ENCODE peak calls at places on chromosomes 1 and 21, in four cellular contexts. W, Z, F and U are unnamed samples.

GRCh38 chr1:29688477-29689365 is 452.4 kb downstream of the PTPRU start:
- DNase-seq in W (no peak), Z (no peak), F (no peak), U (peak)

GRCh38 chr1:20301463-20302092 is 10.9 kb downstream of the VWA5B1 start:
- DNase-seq in W (no peak), Z (no peak), F (no peak), U (no peak)

GRCh38 chr21:39518845-39519205 is 67.1 kb downstream of the SH3BGR start:
- DNase-seq in W (no peak), Z (no peak), F (no peak), U (no peak)

GRCh38 chr21:32666258-32666657 is 54.1 kb upstream of the CFAP298 start:
- DNase-seq in W (no peak), Z (no peak), F (no peak), U (no peak)

GRCh38 chr1:180842890-180843289 is 69.8 kb upstream of the KIAA1614 start:
- DNase-seq in W (no peak), Z (no peak), F (no peak), U (no peak)

GRCh38 chr1:240691521-240692338 is 79.8 kb upstream of the GREM2 start:
- DNase-seq in W (no peak), Z (peak), F (peak), U (no peak)

GRCh38 chr1:234842726-234843641 is 233.0 kb upstream of the IRF2BP2 start:
- DNase-seq in W (no peak), Z (no peak), F (no peak), U (no peak)

GRCh38 chr1:200129480-200129879 is 102.0 kb downstream of the NR5A2 start:
- DNase-seq in W (no peak), Z (no peak), F (no peak), U (no peak)

GRCh38 chr1:97340951-97341350 is 579.9 kb downstream of the DPYD start:
- DNase-seq in W (no peak), Z (no peak), F (no peak), U (no peak)

GRCh38 chr1:23208527-23208926 is 8.8 kb downstream of the HTR1D start:
- DNase-seq in W (no peak), Z (no peak), F (no peak), U (no peak)

GRCh38 chr1:208189183-208189582 is 55.0 kb downstream of the PLXNA2 start:
- DNase-seq in W (no peak), Z (no peak), F (no peak), U (no peak)

GRCh38 chr1:169060010-169060722 is 46.3 kb upstream of the ATP1B1 start:
- DNase-seq in W (no peak), Z (peak), F (no peak), U (no peak)

GRCh38 chr21:46552274-46552673 is 52.6 kb downstream of the S100B start:
- DNase-seq in W (no peak), Z (no peak), F (no peak), U (no peak)

GRCh38 chr1:59477286-59477685 is 180.4 kb downstream of the FGGY start:
- DNase-seq in W (no peak), Z (no peak), F (no peak), U (no peak)

GRCh38 chr1:32972814-32973428 is 8.3 kb upstream of the RNF19B start:
- DNase-seq in W (peak), Z (no peak), F (peak), U (peak)

GRCh38 chr1:12627308-12627707 is 9.3 kb upstream of the DHRS3 start:
- DNase-seq in W (no peak), Z (no peak), F (no peak), U (no peak)

GRCh38 chr1:64687725-64688285 is 57.1 kb upstream of the RAVER2 start:
- DNase-seq in W (no peak), Z (peak), F (peak), U (no peak)

GRCh38 chr1:183968386-183968785 is 69.1 kb downstream of the COLGALT2 start:
- DNase-seq in W (no peak), Z (no peak), F (no peak), U (no peak)

GRCh38 chr1:100164226-100164625 is 13.8 kb downstream of the LRRC39 start:
- DNase-seq in W (no peak), Z (no peak), F (no peak), U (no peak)

GRCh38 chr1:240190881-240191385 is 99.2 kb downstream of the FMN2 start:
- DNase-seq in W (no peak), Z (peak), F (peak), U (no peak)

GRCh38 chr1:116326486-116326885 is 46.6 kb upstream of the ATP1A1 start:
- DNase-seq in W (no peak), Z (no peak), F (no peak), U (no peak)

GRCh38 chr1:24003331-24003972 is 23.3 kb upstream of the SRSF10 start:
- DNase-seq in W (no peak), Z (peak), F (no peak), U (no peak)

GRCh38 chr1:181141431-181141910 is 53.0 kb downstream of the IER5 start:
- DNase-seq in W (no peak), Z (peak), F (no peak), U (no peak)

GRCh38 chr1:158283965-158284364 is 5.8 kb upstream of the CD1C start:
- DNase-seq in W (no peak), Z (no peak), F (no peak), U (no peak)

GRCh38 chr1:7541629-7542028 is 229.5 kb upstream of the VAMP3 start:
- DNase-seq in W (no peak), Z (no peak), F (no peak), U (no peak)

GRCh38 chr1:203381151-203381751 is 30.3 kb upstream of the FMOD start:
- DNase-seq in W (no peak), Z (no peak), F (no peak), U (no peak)

GRCh38 chr21:17660862-17661261 is 48.2 kb upstream of the BTG3 start:
- DNase-seq in W (no peak), Z (no peak), F (no peak), U (peak)

GRCh38 chr1:181149326-181150000 is 61.0 kb downstream of the IER5 start:
- DNase-seq in W (no peak), Z (no peak), F (no peak), U (no peak)

GRCh38 chr21:33855190-33855589 is 60.4 kb downstream of the ATP5PO start:
- DNase-seq in W (no peak), Z (no peak), F (no peak), U (no peak)

GRCh38 chr1:21339402-21340229 is 49.4 kb upstream of the ECE1 start:
- DNase-seq in W (no peak), Z (no peak), F (no peak), U (no peak)

GRCh38 chr1:198380275-198380674 is 160.2 kb downstream of the ATP6V1G3 start:
- DNase-seq in W (no peak), Z (no peak), F (no peak), U (no peak)

DNA sequence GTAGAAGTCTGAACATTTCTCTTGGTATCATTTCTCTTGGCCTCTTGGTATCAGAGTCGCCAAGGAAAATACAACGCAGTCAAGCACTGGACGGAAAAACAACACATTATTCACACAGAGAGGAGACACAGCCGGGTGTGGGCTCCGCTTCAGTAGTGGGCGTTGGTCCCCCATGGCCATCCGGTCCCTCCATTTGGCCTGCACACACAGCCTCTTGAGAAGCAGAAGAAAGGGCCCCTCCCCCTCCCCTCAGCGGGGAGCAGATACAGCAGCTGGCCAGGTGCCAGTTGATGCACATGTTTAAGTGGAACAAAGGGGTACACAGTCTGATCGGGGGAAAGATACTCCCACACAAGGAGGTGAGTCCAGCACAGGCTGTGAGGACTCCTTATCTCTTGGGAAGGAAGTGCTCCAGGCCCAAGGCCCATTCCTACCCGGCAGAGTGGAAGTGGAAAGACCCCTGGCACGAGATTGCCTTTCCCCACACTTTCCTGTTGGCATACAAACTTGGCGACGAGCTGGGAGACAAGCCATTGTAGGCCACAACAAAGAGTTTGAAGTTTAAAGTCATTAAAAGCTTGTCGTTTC is 311.3 kb downstream of the FAM72C start:
- DNase-seq in W (no peak), Z (no peak), F (peak), U (no peak)
- H3K27ac ChIP-seq in W (no peak), Z (no peak), F (no peak), U (no peak)

GRCh38 chr1:115140442-115141144 is 51.3 kb upstream of the TSPAN2 start:
- DNase-seq in W (no peak), Z (no peak), F (no peak), U (no peak)
- H3K27ac ChIP-seq in W (no peak), Z (no peak), F (no peak), U (no peak)

DNA sequence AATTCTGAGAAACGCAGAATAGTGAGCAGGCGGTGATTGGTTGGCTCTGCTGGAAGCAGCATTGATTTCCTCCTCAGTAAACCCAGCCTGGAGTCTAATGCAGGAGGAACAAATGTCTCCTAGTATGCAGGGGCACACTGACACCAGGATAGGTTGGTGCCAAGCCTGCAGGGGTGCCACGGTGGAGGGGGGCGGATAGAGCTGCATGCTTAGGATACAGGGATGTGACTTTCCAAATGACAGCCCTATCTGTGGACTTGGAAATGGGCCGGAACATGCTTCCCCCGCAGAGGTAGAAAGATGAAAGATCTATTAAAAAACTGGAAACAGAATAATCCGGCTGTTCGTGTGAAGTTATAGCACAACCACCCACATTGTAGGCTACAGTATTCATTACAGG is 77.0 kb downstream of the BRINP2 start:
- DNase-seq in W (no peak), Z (no peak), F (no peak), U (no peak)
- H3K27ac ChIP-seq in W (no peak), Z (no peak), F (no peak), U (no peak)

DNA sequence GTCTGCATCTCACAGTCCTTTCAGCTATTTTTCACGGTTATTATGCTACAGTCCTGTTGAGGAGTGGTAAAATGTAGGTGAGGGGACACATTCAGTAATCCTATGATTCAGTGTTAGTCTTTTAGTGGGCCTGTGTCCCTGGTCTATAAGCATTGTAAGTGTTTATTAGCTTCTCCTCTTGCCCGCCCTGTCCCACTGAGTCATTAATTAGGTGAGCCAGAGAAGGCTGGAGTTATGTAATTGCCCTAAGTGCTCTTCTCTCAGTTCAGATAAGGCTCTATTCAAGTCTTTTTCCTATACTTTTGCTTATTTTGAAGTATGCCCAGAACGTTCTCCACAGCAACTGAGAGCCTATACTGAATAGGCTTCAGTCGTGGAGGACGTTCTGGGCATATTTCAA is 76.3 kb upstream of the ZRANB2 start:
- DNase-seq in W (no peak), Z (no peak), F (no peak), U (no peak)
- H3K27ac ChIP-seq in W (no peak), Z (no peak), F (no peak), U (no peak)